ENCODE peak calls at places on chromosome 13, in five cellular contexts. A is ELF-1, I is substantia nigra, E is K562, Q is HT-29. R is an unnamed sample.

GRCh38 chr13:34257980-34258379 is 440.0 kb downstream of the RFC3 start:
- DNase-seq in Q (no peak), E (no peak), A (no peak), I (no peak), R (no peak)

GRCh38 chr13:60012503-60012902 is 151.2 kb downstream of the DIAPH3 start:
- DNase-seq in Q (peak), I (no peak), A (no peak), E (no peak), R (no peak)

GRCh38 chr13:103229674-103230073 is 163.5 kb upstream of the SLC10A2 start:
- DNase-seq in I (no peak), Q (no peak), E (no peak), A (no peak), R (no peak)

GRCh38 chr13:114324334-114324733 is 10.0 kb downstream of the CHAMP1 start:
- DNase-seq in I (no peak), A (no peak), E (no peak), Q (no peak), R (no peak)

GRCh38 chr13:27830010-27830409 is 37.7 kb downstream of the GSX1 start:
- DNase-seq in A (peak), I (no peak), Q (peak), E (peak), R (no peak)

GRCh38 chr13:77262198-77262597 is 64.7 kb downstream of the MYCBP2 start:
- DNase-seq in A (no peak), I (no peak), E (no peak), Q (no peak), R (no peak)

GRCh38 chr13:36764957-36765356 is 54.1 kb upstream of the RFXAP start:
- DNase-seq in E (no peak), A (no peak), I (no peak), Q (no peak), R (no peak)

GRCh38 chr13:111539252-111539651 is 218.8 kb downstream of the TEX29 start:
- DNase-seq in E (no peak), A (no peak), I (no peak), Q (no peak), R (no peak)

GRCh38 chr13:65310663-65311328 is 1919.3 kb downstream of the PCDH9 start:
- DNase-seq in A (no peak), Q (no peak), E (no peak), I (no peak), R (no peak)

GRCh38 chr13:108961542-108962125 is 332.2 kb downstream of the MYO16 start:
- DNase-seq in Q (peak), I (no peak), E (peak), A (peak), R (no peak)

GRCh38 chr13:67048084-67048792 is 181.9 kb downstream of the PCDH9 start:
- DNase-seq in A (no peak), E (no peak), Q (no peak), I (no peak), R (no peak)

GRCh38 chr13:49357694-49358093 is 86.2 kb downstream of the CAB39L start:
- DNase-seq in I (no peak), Q (no peak), E (no peak), A (no peak), R (no peak)

GRCh38 chr13:44664308-44664707 is 88.2 kb upstream of the TSC22D1 start:
- DNase-seq in E (no peak), Q (no peak), A (no peak), I (no peak), R (no peak)

GRCh38 chr13:111458001-111458531 is 137.6 kb downstream of the TEX29 start:
- DNase-seq in E (no peak), Q (no peak), A (no peak), I (no peak), R (no peak)

GRCh38 chr13:54989418-54989817 is 1960.8 kb downstream of the OLFM4 start:
- DNase-seq in I (no peak), E (no peak), Q (peak), A (no peak), R (no peak)

GRCh38 chr13:64075543-64076271 is 2660.1 kb upstream of the PCDH20 start:
- DNase-seq in Q (no peak), I (no peak), A (no peak), E (peak), R (no peak)

GRCh38 chr13:113090415-113090770 is 15.2 kb upstream of the F7 start:
- DNase-seq in A (peak), E (peak), I (no peak), Q (no peak), R (no peak)

R was measured in nucleus accumbens.